ENCODE peak calls at places on chromosomes 12 and 14, in nine cellular contexts. One of them, this sample, is unnamed.
A peak's percentile ranks its signal among the peaks of the same experiment; 100 is the strongest.

GRCh38 chr12:103913100-103913499 is 17.1 kb upstream of the HSP90B1 start:
- DNase-seq in type B pancreatic cell: no peak
- DNase-seq in T-cell: no peak
- DNase-seq in stimulated activated CD4-positive, alpha-beta T cell treated with anti-CD3 and anti-CD28 coated beads, Interleukin-4, amount 100 ng/mL, for 24 hours: no peak
- DNase-seq in thoracic aorta: no peak
- DNase-seq in cerebellar cortex: no peak
- DNase-seq in mesendoderm: peak; percentile 15
- DNase-seq in activated T-helper 1 cell treated with anti-CD3 and anti-CD28 coated beads, Interleukin-2, amount 50 U/mL, for 16 hours: no peak
- DNase-seq in NCI-H1105 treated with DMSO at 0.1 percent for 48 hours: no peak
- DNase-seq in this sample: no peak

GRCh38 chr12:31518680-31519227 is 72.2 kb downstream of the DENND5B start:
- DNase-seq in type B pancreatic cell: no peak
- DNase-seq in T-cell: no peak
- DNase-seq in stimulated activated CD4-positive, alpha-beta T cell treated with anti-CD3 and anti-CD28 coated beads, Interleukin-4, amount 100 ng/mL, for 24 hours: no peak
- DNase-seq in thoracic aorta: no peak
- DNase-seq in cerebellar cortex: peak; percentile 67
- DNase-seq in mesendoderm: peak; percentile 95
- DNase-seq in activated T-helper 1 cell treated with anti-CD3 and anti-CD28 coated beads, Interleukin-2, amount 50 U/mL, for 16 hours: no peak
- DNase-seq in NCI-H1105 treated with DMSO at 0.1 percent for 48 hours: peak; percentile 78
- DNase-seq in this sample: peak; percentile 73

GRCh38 chr12:111597731-111598636 is 1.1 kb downstream of the ATXN2 start:
- DNase-seq in type B pancreatic cell: peak; percentile 76
- DNase-seq in T-cell: peak; percentile 1
- DNase-seq in stimulated activated CD4-positive, alpha-beta T cell treated with anti-CD3 and anti-CD28 coated beads, Interleukin-4, amount 100 ng/mL, for 24 hours: peak; percentile 28
- DNase-seq in thoracic aorta: no peak
- DNase-seq in cerebellar cortex: peak; percentile 37
- DNase-seq in mesendoderm: peak; percentile 41
- DNase-seq in activated T-helper 1 cell treated with anti-CD3 and anti-CD28 coated beads, Interleukin-2, amount 50 U/mL, for 16 hours: peak; percentile 6
- DNase-seq in NCI-H1105 treated with DMSO at 0.1 percent for 48 hours: no peak
- DNase-seq in this sample: peak; percentile 43

GRCh38 chr12:100266163-100266801 is 597 bp downstream of the DEPDC4 start:
- DNase-seq in type B pancreatic cell: no peak
- DNase-seq in T-cell: no peak
- DNase-seq in stimulated activated CD4-positive, alpha-beta T cell treated with anti-CD3 and anti-CD28 coated beads, Interleukin-4, amount 100 ng/mL, for 24 hours: no peak
- DNase-seq in thoracic aorta: no peak
- DNase-seq in cerebellar cortex: no peak
- DNase-seq in mesendoderm: no peak
- DNase-seq in activated T-helper 1 cell treated with anti-CD3 and anti-CD28 coated beads, Interleukin-2, amount 50 U/mL, for 16 hours: no peak
- DNase-seq in NCI-H1105 treated with DMSO at 0.1 percent for 48 hours: no peak
- DNase-seq in this sample: no peak

GRCh38 chr12:15689751-15690191 is 99.4 kb downstream of the EPS8 start:
- DNase-seq in type B pancreatic cell: no peak
- DNase-seq in T-cell: no peak
- DNase-seq in stimulated activated CD4-positive, alpha-beta T cell treated with anti-CD3 and anti-CD28 coated beads, Interleukin-4, amount 100 ng/mL, for 24 hours: no peak
- DNase-seq in thoracic aorta: no peak
- DNase-seq in cerebellar cortex: no peak
- DNase-seq in mesendoderm: no peak
- DNase-seq in activated T-helper 1 cell treated with anti-CD3 and anti-CD28 coated beads, Interleukin-2, amount 50 U/mL, for 16 hours: no peak
- DNase-seq in NCI-H1105 treated with DMSO at 0.1 percent for 48 hours: no peak
- DNase-seq in this sample: no peak

GRCh38 chr12:52036587-52037171 is 14.6 kb upstream of the NR4A1 start:
- DNase-seq in type B pancreatic cell: no peak
- DNase-seq in T-cell: no peak
- DNase-seq in stimulated activated CD4-positive, alpha-beta T cell treated with anti-CD3 and anti-CD28 coated beads, Interleukin-4, amount 100 ng/mL, for 24 hours: peak; percentile 77
- DNase-seq in thoracic aorta: no peak
- DNase-seq in cerebellar cortex: peak; percentile 83
- DNase-seq in mesendoderm: peak; percentile 79
- DNase-seq in activated T-helper 1 cell treated with anti-CD3 and anti-CD28 coated beads, Interleukin-2, amount 50 U/mL, for 16 hours: peak; percentile 80
- DNase-seq in NCI-H1105 treated with DMSO at 0.1 percent for 48 hours: peak; percentile 12
- DNase-seq in this sample: peak; percentile 88

GRCh38 chr12:95458761-95459160 is 15.2 kb upstream of the METAP2 start:
- DNase-seq in type B pancreatic cell: no peak
- DNase-seq in T-cell: no peak
- DNase-seq in stimulated activated CD4-positive, alpha-beta T cell treated with anti-CD3 and anti-CD28 coated beads, Interleukin-4, amount 100 ng/mL, for 24 hours: no peak
- DNase-seq in thoracic aorta: no peak
- DNase-seq in cerebellar cortex: no peak
- DNase-seq in mesendoderm: no peak
- DNase-seq in activated T-helper 1 cell treated with anti-CD3 and anti-CD28 coated beads, Interleukin-2, amount 50 U/mL, for 16 hours: no peak
- DNase-seq in NCI-H1105 treated with DMSO at 0.1 percent for 48 hours: no peak
- DNase-seq in this sample: no peak

GRCh38 chr14:52325632-52326031 is 11.5 kb downstream of the PTGER2 start:
- DNase-seq in type B pancreatic cell: no peak
- DNase-seq in T-cell: no peak
- DNase-seq in stimulated activated CD4-positive, alpha-beta T cell treated with anti-CD3 and anti-CD28 coated beads, Interleukin-4, amount 100 ng/mL, for 24 hours: no peak
- DNase-seq in thoracic aorta: no peak
- DNase-seq in cerebellar cortex: no peak
- DNase-seq in mesendoderm: no peak
- DNase-seq in activated T-helper 1 cell treated with anti-CD3 and anti-CD28 coated beads, Interleukin-2, amount 50 U/mL, for 16 hours: no peak
- DNase-seq in NCI-H1105 treated with DMSO at 0.1 percent for 48 hours: no peak
- DNase-seq in this sample: no peak

GRCh38 chr14:102774391-102775153 is 2.7 kb upstream of the TRAF3 start:
- DNase-seq in type B pancreatic cell: no peak
- DNase-seq in T-cell: peak; percentile 23
- DNase-seq in stimulated activated CD4-positive, alpha-beta T cell treated with anti-CD3 and anti-CD28 coated beads, Interleukin-4, amount 100 ng/mL, for 24 hours: peak; percentile 65
- DNase-seq in thoracic aorta: no peak
- DNase-seq in cerebellar cortex: peak; percentile 90
- DNase-seq in mesendoderm: peak; percentile 91
- DNase-seq in activated T-helper 1 cell treated with anti-CD3 and anti-CD28 coated beads, Interleukin-2, amount 50 U/mL, for 16 hours: peak; percentile 26
- DNase-seq in NCI-H1105 treated with DMSO at 0.1 percent for 48 hours: peak; percentile 47
- DNase-seq in this sample: peak; percentile 87

GRCh38 chr12:124720687-124721500 is 142.8 kb downstream of the SCARB1 start:
- DNase-seq in type B pancreatic cell: no peak
- DNase-seq in T-cell: no peak
- DNase-seq in stimulated activated CD4-positive, alpha-beta T cell treated with anti-CD3 and anti-CD28 coated beads, Interleukin-4, amount 100 ng/mL, for 24 hours: no peak
- DNase-seq in thoracic aorta: no peak
- DNase-seq in cerebellar cortex: peak; percentile 93
- DNase-seq in mesendoderm: no peak
- DNase-seq in activated T-helper 1 cell treated with anti-CD3 and anti-CD28 coated beads, Interleukin-2, amount 50 U/mL, for 16 hours: no peak
- DNase-seq in NCI-H1105 treated with DMSO at 0.1 percent for 48 hours: peak; percentile 92
- DNase-seq in this sample: peak; percentile 94

GRCh38 chr12:101407054-101407437 is 526 bp downstream of the ARL1 start:
- DNase-seq in type B pancreatic cell: no peak
- DNase-seq in T-cell: no peak
- DNase-seq in stimulated activated CD4-positive, alpha-beta T cell treated with anti-CD3 and anti-CD28 coated beads, Interleukin-4, amount 100 ng/mL, for 24 hours: peak; percentile 30
- DNase-seq in thoracic aorta: no peak
- DNase-seq in cerebellar cortex: peak; percentile 21
- DNase-seq in mesendoderm: no peak
- DNase-seq in activated T-helper 1 cell treated with anti-CD3 and anti-CD28 coated beads, Interleukin-2, amount 50 U/mL, for 16 hours: no peak
- DNase-seq in NCI-H1105 treated with DMSO at 0.1 percent for 48 hours: peak; percentile 69
- DNase-seq in this sample: peak; percentile 32

GRCh38 chr14:26163761-26164160 is 434.1 kb downstream of the NOVA1 start:
- DNase-seq in type B pancreatic cell: no peak
- DNase-seq in T-cell: no peak
- DNase-seq in stimulated activated CD4-positive, alpha-beta T cell treated with anti-CD3 and anti-CD28 coated beads, Interleukin-4, amount 100 ng/mL, for 24 hours: no peak
- DNase-seq in thoracic aorta: no peak
- DNase-seq in cerebellar cortex: peak; percentile 8
- DNase-seq in mesendoderm: peak; percentile 84
- DNase-seq in activated T-helper 1 cell treated with anti-CD3 and anti-CD28 coated beads, Interleukin-2, amount 50 U/mL, for 16 hours: no peak
- DNase-seq in NCI-H1105 treated with DMSO at 0.1 percent for 48 hours: peak; percentile 69
- DNase-seq in this sample: peak; percentile 24

GRCh38 chr12:107404981-107405380 is 280.6 kb upstream of the PWP1 start:
- DNase-seq in type B pancreatic cell: no peak
- DNase-seq in T-cell: no peak
- DNase-seq in stimulated activated CD4-positive, alpha-beta T cell treated with anti-CD3 and anti-CD28 coated beads, Interleukin-4, amount 100 ng/mL, for 24 hours: peak; percentile 9
- DNase-seq in thoracic aorta: no peak
- DNase-seq in cerebellar cortex: peak; percentile 37
- DNase-seq in mesendoderm: peak; percentile 73
- DNase-seq in activated T-helper 1 cell treated with anti-CD3 and anti-CD28 coated beads, Interleukin-2, amount 50 U/mL, for 16 hours: no peak
- DNase-seq in NCI-H1105 treated with DMSO at 0.1 percent for 48 hours: peak; percentile 63
- DNase-seq in this sample: peak; percentile 23

GRCh38 chr14:24291446-24292117 is 8.0 kb downstream of the DHRS1 start:
- DNase-seq in type B pancreatic cell: no peak
- DNase-seq in T-cell: no peak
- DNase-seq in stimulated activated CD4-positive, alpha-beta T cell treated with anti-CD3 and anti-CD28 coated beads, Interleukin-4, amount 100 ng/mL, for 24 hours: no peak
- DNase-seq in thoracic aorta: no peak
- DNase-seq in cerebellar cortex: no peak
- DNase-seq in mesendoderm: no peak
- DNase-seq in activated T-helper 1 cell treated with anti-CD3 and anti-CD28 coated beads, Interleukin-2, amount 50 U/mL, for 16 hours: no peak
- DNase-seq in NCI-H1105 treated with DMSO at 0.1 percent for 48 hours: no peak
- DNase-seq in this sample: no peak